ENCODE peak calls at places on chromosomes 12 and 14, in seven cellular contexts. K is activated T-cell treated with anti-CD3 and anti-CD28 coated beads, Interleukin-2, amount 50 U/mL, for 4 hours; V is left lung; J is heart right ventricle; O is Panc1; Z is SK-N-SH treated with all-trans-retinoic acid at 6 μM for 48 hours; R is heart left ventricle. Y is an unnamed sample.
A peak's percentile ranks its signal among the peaks of the same experiment; 100 is the strongest.

GRCh38 chr14:61344437-61345143 is 23.2 kb downstream of the PRKCH start:
- ATAC-seq in K (no peak), V (peak; percentile 50), J (peak; percentile 58), O (no peak), Z (no peak), R (peak; percentile 67), Y (no peak)

GRCh38 chr12:115817399-115817798 is 460.1 kb downstream of the MED13L start:
- ATAC-seq in K (no peak), V (no peak), J (no peak), O (no peak), Z (no peak), R (no peak), Y (no peak)

GRCh38 chr12:113575386-113575785 is 103.7 kb upstream of the LHX5 start:
- ATAC-seq in K (no peak), V (no peak), J (no peak), O (no peak), Z (no peak), R (no peak), Y (no peak)

GRCh38 chr12:120181991-120182631 is 12.4 kb downstream of the GCN1 start:
- ATAC-seq in K (no peak), V (peak; percentile 87), J (no peak), O (peak; percentile 54), Z (no peak), R (no peak), Y (peak; percentile 68)

GRCh38 chr12:69600804-69601203 is 9.9 kb downstream of the LRRC10 start:
- ATAC-seq in K (no peak), V (no peak), J (no peak), O (no peak), Z (no peak), R (no peak), Y (peak; percentile 23)

GRCh38 chr14:37328673-37329072 is 130.9 kb downstream of the MIPOL1 start:
- ATAC-seq in K (no peak), V (no peak), J (no peak), O (no peak), Z (no peak), R (no peak), Y (no peak)

GRCh38 chr12:106321139-106321850 is 18.8 kb downstream of the TCP11L2 start:
- ATAC-seq in K (no peak), V (no peak), J (peak; percentile 83), O (no peak), Z (no peak), R (peak; percentile 88), Y (no peak)

GRCh38 chr14:55780156-55780946 is 200.3 kb downstream of the KTN1 start:
- ATAC-seq in K (no peak), V (peak; percentile 87), J (peak; percentile 83), O (no peak), Z (no peak), R (peak; percentile 90), Y (peak; percentile 89)

GRCh38 chr14:51448831-51449665 is 202.7 kb upstream of the FRMD6 start:
- ATAC-seq in K (no peak), V (peak; percentile 27), J (peak; percentile 90), O (no peak), Z (peak; percentile 77), R (peak; percentile 94), Y (peak; percentile 69)

GRCh38 chr12:12159988-12160387 is 89.2 kb downstream of the BCL2L14 start:
- ATAC-seq in K (no peak), V (no peak), J (peak; percentile 31), O (no peak), Z (peak; percentile 49), R (no peak), Y (no peak)

Y was measured in esophagus mucosa.